ENCODE peak calls at places on chromosomes 3 and 15, in five cellular contexts. T, X, J, Z and H are unnamed samples. For H3K9me3, the result is how much of the 10 kb centered on the place peaks cover.

GRCh38 chr3:126397610-126398422 is 3.1 kb downstream of the CFAP100 start:
- DNase-seq in T (no peak), X (no peak), J (no peak), Z (no peak), H (no peak)

GRCh38 chr3:57627976-57628375 is 30.8 kb upstream of the ARF4 start:
- DNase-seq in T (no peak), X (no peak), J (peak), Z (no peak), H (no peak)

GRCh38 chr3:98058244-98058960 is 23.3 kb upstream of the GABRR3 start:
- DNase-seq in T (no peak), X (no peak), J (no peak), Z (no peak), H (no peak)

GRCh38 chr3:195873971-195874370 is 34.4 kb downstream of the TNK2 start:
- DNase-seq in T (no peak), X (no peak), J (peak), Z (no peak), H (no peak)

GRCh38 chr3:99532246-99532645 is 106.1 kb upstream of the COL8A1 start:
- DNase-seq in T (peak), X (peak), J (peak), Z (peak), H (peak)

GRCh38 chr3:186880392-186880791 is 37.9 kb downstream of the ADIPOQ start:
- DNase-seq in T (no peak), X (no peak), J (no peak), Z (no peak), H (no peak)

GRCh38 chr3:27723803-27724458 is 1.8 kb upstream of the EOMES start:
- DNase-seq in T (no peak), X (no peak), J (no peak), Z (no peak), H (no peak)

GRCh38 chr3:197125601-197126000 is 96.0 kb upstream of the MELTF start:
- DNase-seq in T (no peak), X (no peak), J (no peak), Z (no peak), H (no peak)

GRCh38 chr3:183265157-183265642 is 12.1 kb downstream of the B3GNT5 start:
- DNase-seq in T (no peak), X (peak), J (peak), Z (no peak), H (peak)

GRCh38 chr3:183266454-183266853 is 13.4 kb downstream of the B3GNT5 start:
- DNase-seq in T (no peak), X (no peak), J (no peak), Z (no peak), H (no peak)

GRCh38 chr3:183264249-183264648 is 11.2 kb downstream of the B3GNT5 start:
- DNase-seq in T (no peak), X (no peak), J (no peak), Z (no peak), H (no peak)

GRCh38 chr3:183267140-183267539 is 14.1 kb downstream of the B3GNT5 start:
- DNase-seq in T (no peak), X (no peak), J (no peak), Z (no peak), H (no peak)

GRCh38 chr3:183265713-183266417 is 12.8 kb downstream of the B3GNT5 start:
- DNase-seq in T (no peak), X (no peak), J (no peak), Z (no peak), H (peak)
- H3K9me3 ChIP-seq in T (under half), X (under half), J (under half), Z (under half), H (under half)

DNA sequence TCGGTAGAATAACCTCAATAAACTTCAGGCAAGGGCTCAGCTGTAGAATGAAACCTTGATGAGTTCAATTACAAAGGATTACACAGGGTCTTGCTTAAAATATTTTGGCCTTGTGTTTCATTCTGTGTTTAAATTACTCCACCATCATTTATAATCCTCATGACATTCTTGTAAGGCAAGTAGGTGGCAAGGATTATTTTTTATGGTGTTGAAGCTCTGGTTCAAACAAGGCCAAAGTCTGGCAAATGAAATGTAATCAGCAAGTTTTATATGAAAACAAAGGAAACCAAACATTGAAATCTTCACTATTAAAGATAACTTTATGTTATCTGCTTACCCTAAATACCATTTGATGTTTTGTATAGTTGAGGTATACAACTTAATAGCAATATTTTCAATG is 221.3 kb upstream of the HES1 start:
- DNase-seq in T (no peak), X (no peak), J (no peak), Z (no peak), H (no peak)
- H3K27ac ChIP-seq in T (no peak), X (no peak), J (no peak), Z (no peak), H (no peak)

GRCh38 chr3:110944782-110945181 is 126.8 kb upstream of the NECTIN3 start:
- DNase-seq in T (no peak), X (no peak), J (no peak), Z (no peak), H (no peak)

GRCh38 chr3:110938629-110939028 is 133.0 kb upstream of the NECTIN3 start:
- DNase-seq in T (no peak), X (no peak), J (no peak), Z (no peak), H (no peak)

GRCh38 chr3:110940074-110940473 is 131.5 kb upstream of the NECTIN3 start:
- DNase-seq in T (no peak), X (no peak), J (no peak), Z (no peak), H (no peak)
- H3K9me3 ChIP-seq in T (under half), X (under half), J (under half), Z (under half), H (under half)

DNA sequence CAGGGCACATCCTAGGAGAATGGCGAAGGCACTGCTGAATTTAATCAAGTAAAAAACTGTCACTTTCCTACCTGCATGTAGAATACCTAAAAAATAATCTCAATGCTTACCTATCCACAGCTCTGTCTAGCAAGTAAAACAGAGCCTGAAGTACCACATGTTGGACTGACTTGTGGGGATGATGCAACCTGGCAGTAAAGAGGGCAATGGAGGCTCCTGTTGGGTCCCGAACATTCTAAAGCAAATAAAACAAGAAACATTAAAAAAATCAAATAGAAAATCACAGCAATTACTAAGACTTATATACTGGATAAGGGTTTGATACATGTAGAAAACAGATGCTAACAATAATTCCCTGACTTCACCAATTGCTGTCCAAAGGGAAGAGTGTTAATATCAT is 56.1 kb downstream of the PTPN9 start:
- DNase-seq in T (no peak), X (no peak), J (no peak), Z (no peak), H (no peak)
- H3K27ac ChIP-seq in T (no peak), X (no peak), J (no peak), Z (no peak), H (no peak)

GRCh38 chr3:140147965-140148490 is 213.0 kb downstream of the CLSTN2 start:
- DNase-seq in T (no peak), X (no peak), J (no peak), Z (peak), H (no peak)

GRCh38 chr3:140148824-140149390 is 213.9 kb downstream of the CLSTN2 start:
- DNase-seq in T (no peak), X (no peak), J (peak), Z (no peak), H (no peak)

GRCh38 chr3:140145501-140145900 is 210.5 kb downstream of the CLSTN2 start:
- DNase-seq in T (no peak), X (no peak), J (no peak), Z (no peak), H (no peak)

DNA sequence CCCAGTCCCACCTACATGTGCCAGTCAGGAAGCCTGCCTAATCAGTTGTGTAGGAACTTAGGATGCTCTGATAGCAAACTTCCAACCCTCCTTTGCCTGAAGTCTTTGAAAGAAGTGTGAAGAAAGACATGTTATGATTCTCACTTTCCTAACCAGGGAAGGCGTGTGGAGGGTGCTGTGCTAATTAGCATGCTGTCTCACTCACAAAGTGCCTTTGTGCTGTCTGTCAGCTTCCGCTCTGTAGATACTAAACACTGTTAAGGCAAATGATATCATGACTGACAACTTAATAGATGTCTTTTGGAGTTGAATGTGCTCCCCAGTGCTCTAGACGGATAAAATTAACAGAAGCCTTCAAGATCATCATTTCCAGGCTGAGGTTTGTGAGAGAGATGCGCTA is 208.7 kb downstream of the CLSTN2 start:
- DNase-seq in T (no peak), X (no peak), J (no peak), Z (no peak), H (no peak)
- H3K9me3 ChIP-seq in T (under half), X (under half), J (under half), Z (under half), H (under half)

GRCh38 chr15:51227967-51228783 is 110.2 kb downstream of the CYP19A1 start:
- DNase-seq in T (no peak), X (peak), J (no peak), Z (no peak), H (no peak)
- H3K27ac ChIP-seq in T (no peak), X (peak), J (no peak), Z (no peak), H (no peak)

GRCh38 chr3:38401563-38401962 is 52.1 kb upstream of the ACVR2B start:
- DNase-seq in T (no peak), X (no peak), J (no peak), Z (no peak), H (no peak)
- H3K9me3 ChIP-seq in T (under half), X (under half), J (under half), Z (under half), H (under half)

GRCh38 chr15:67998599-67999122 is 55.5 kb upstream of the PIAS1 start:
- DNase-seq in T (no peak), X (no peak), J (peak), Z (no peak), H (no peak)
- H3K27ac ChIP-seq in T (no peak), X (no peak), J (no peak), Z (no peak), H (no peak)